ENCODE peak calls at places on chromosomes 7 and 10, in seven cellular contexts. One of them, this sample, is unnamed.

GRCh38 chr10:16436367-16436757 is 448 bp upstream of the PTER start:
- DNase-seq in HCT116: no peak
- DNase-seq in SK-N-SH: no peak
- DNase-seq in HepG2: no peak
- DNase-seq in K562: no peak
- DNase-seq in H1: no peak
- DNase-seq in GM12878: no peak
- DNase-seq in this sample: no peak

GRCh38 chr10:65720901-65721300 is 1204.9 kb upstream of the LRRTM3 start:
- DNase-seq in HCT116: no peak
- DNase-seq in SK-N-SH: no peak
- DNase-seq in HepG2: no peak
- DNase-seq in K562: no peak
- DNase-seq in H1: no peak
- DNase-seq in GM12878: no peak
- DNase-seq in this sample: no peak

GRCh38 chr7:105776068-105776790 is 100.2 kb downstream of the ATXN7L1 start:
- DNase-seq in HCT116: peak
- DNase-seq in SK-N-SH: no peak
- DNase-seq in HepG2: peak
- DNase-seq in K562: peak
- DNase-seq in H1: peak
- DNase-seq in GM12878: no peak
- DNase-seq in this sample: no peak

GRCh38 chr10:29394321-29394932 is 105.6 kb downstream of the LYZL1 start:
- DNase-seq in HCT116: no peak
- DNase-seq in SK-N-SH: no peak
- DNase-seq in HepG2: no peak
- DNase-seq in K562: no peak
- DNase-seq in H1: no peak
- DNase-seq in GM12878: no peak
- DNase-seq in this sample: no peak

GRCh38 chr7:22480523-22481075 is 19.4 kb downstream of the STEAP1B start:
- DNase-seq in HCT116: no peak
- DNase-seq in SK-N-SH: peak
- DNase-seq in HepG2: no peak
- DNase-seq in K562: no peak
- DNase-seq in H1: no peak
- DNase-seq in GM12878: no peak
- DNase-seq in this sample: peak

GRCh38 chr10:94403034-94403822 is 887 bp downstream of the TBC1D12 start:
- DNase-seq in HCT116: peak
- DNase-seq in SK-N-SH: peak
- DNase-seq in HepG2: peak
- DNase-seq in K562: peak
- DNase-seq in H1: no peak
- DNase-seq in GM12878: peak
- DNase-seq in this sample: peak

GRCh38 chr10:97466755-97467154 is 20.8 kb downstream of the ZDHHC16 start:
- DNase-seq in HCT116: peak
- DNase-seq in SK-N-SH: no peak
- DNase-seq in HepG2: peak
- DNase-seq in K562: no peak
- DNase-seq in H1: no peak
- DNase-seq in GM12878: no peak
- DNase-seq in this sample: no peak

GRCh38 chr10:132931258-132931657 is 11.1 kb downstream of the CFAP46 start:
- DNase-seq in HCT116: no peak
- DNase-seq in SK-N-SH: no peak
- DNase-seq in HepG2: no peak
- DNase-seq in K562: no peak
- DNase-seq in H1: no peak
- DNase-seq in GM12878: no peak
- DNase-seq in this sample: no peak

GRCh38 chr10:18202600-18203150 is 62.5 kb downstream of the CACNB2 start:
- DNase-seq in HCT116: no peak
- DNase-seq in SK-N-SH: no peak
- DNase-seq in HepG2: no peak
- DNase-seq in K562: no peak
- DNase-seq in H1: no peak
- DNase-seq in GM12878: no peak
- DNase-seq in this sample: no peak

GRCh38 chr10:103667390-103667789 is 173.9 kb downstream of the NEURL1 start:
- DNase-seq in HCT116: no peak
- DNase-seq in SK-N-SH: no peak
- DNase-seq in HepG2: no peak
- DNase-seq in K562: peak
- DNase-seq in H1: no peak
- DNase-seq in GM12878: no peak
- DNase-seq in this sample: no peak

GRCh38 chr7:74480861-74481417 is 27.2 kb downstream of the GTF2IRD1 start:
- DNase-seq in HCT116: no peak
- DNase-seq in SK-N-SH: no peak
- DNase-seq in HepG2: no peak
- DNase-seq in K562: no peak
- DNase-seq in H1: no peak
- DNase-seq in GM12878: no peak
- DNase-seq in this sample: no peak

GRCh38 chr7:24611130-24611529 is 37.9 kb downstream of the PALS2 start:
- DNase-seq in HCT116: no peak
- DNase-seq in SK-N-SH: no peak
- DNase-seq in HepG2: no peak
- DNase-seq in K562: no peak
- DNase-seq in H1: no peak
- DNase-seq in GM12878: no peak
- DNase-seq in this sample: no peak

GRCh38 chr10:45008524-45009161 is 7.9 kb downstream of the ZNF22 start:
- DNase-seq in HCT116: peak
- DNase-seq in SK-N-SH: peak
- DNase-seq in HepG2: peak
- DNase-seq in K562: peak
- DNase-seq in H1: no peak
- DNase-seq in GM12878: peak
- DNase-seq in this sample: peak

GRCh38 chr7:43584200-43584586 is 1.3 kb downstream of the STK17A start:
- DNase-seq in HCT116: no peak
- DNase-seq in SK-N-SH: no peak
- DNase-seq in HepG2: peak
- DNase-seq in K562: no peak
- DNase-seq in H1: no peak
- DNase-seq in GM12878: no peak
- DNase-seq in this sample: no peak

GRCh38 chr10:132790934-132791829 is 5.2 kb upstream of the NKX6-2 start:
- DNase-seq in HCT116: no peak
- DNase-seq in SK-N-SH: no peak
- DNase-seq in HepG2: no peak
- DNase-seq in K562: no peak
- DNase-seq in H1: no peak
- DNase-seq in GM12878: no peak
- DNase-seq in this sample: no peak

GRCh38 chr7:151229249-151229648 is 2.2 kb upstream of the ABCF2 start:
- DNase-seq in HCT116: no peak
- DNase-seq in SK-N-SH: no peak
- DNase-seq in HepG2: no peak
- DNase-seq in K562: no peak
- DNase-seq in H1: no peak
- DNase-seq in GM12878: no peak
- DNase-seq in this sample: no peak

GRCh38 chr7:2321020-2321419 is 6.8 kb upstream of the SNX8 start:
- DNase-seq in HCT116: no peak
- DNase-seq in SK-N-SH: no peak
- DNase-seq in HepG2: peak
- DNase-seq in K562: no peak
- DNase-seq in H1: no peak
- DNase-seq in GM12878: no peak
- DNase-seq in this sample: peak

GRCh38 chr7:151637781-151638261 is 118.1 kb upstream of the RHEB start:
- DNase-seq in HCT116: no peak
- DNase-seq in SK-N-SH: no peak
- DNase-seq in HepG2: no peak
- DNase-seq in K562: no peak
- DNase-seq in H1: no peak
- DNase-seq in GM12878: no peak
- DNase-seq in this sample: no peak

GRCh38 chr10:123250640-123251039 is 96.4 kb downstream of the BUB3 start:
- DNase-seq in HCT116: no peak
- DNase-seq in SK-N-SH: no peak
- DNase-seq in HepG2: no peak
- DNase-seq in K562: no peak
- DNase-seq in H1: no peak
- DNase-seq in GM12878: no peak
- DNase-seq in this sample: no peak

GRCh38 chr10:28179490-28180099 is 123.3 kb downstream of the MPP7 start:
- DNase-seq in HCT116: peak
- DNase-seq in SK-N-SH: peak
- DNase-seq in HepG2: peak
- DNase-seq in K562: peak
- DNase-seq in H1: no peak
- DNase-seq in GM12878: no peak
- DNase-seq in this sample: peak

GRCh38 chr10:122010405-122011050 is 21.6 kb downstream of the TACC2 start:
- DNase-seq in HCT116: no peak
- DNase-seq in SK-N-SH: no peak
- DNase-seq in HepG2: no peak
- DNase-seq in K562: no peak
- DNase-seq in H1: no peak
- DNase-seq in GM12878: no peak
- DNase-seq in this sample: no peak

GRCh38 chr10:71272122-71272771 is 46.8 kb upstream of the SLC29A3 start:
- DNase-seq in HCT116: no peak
- DNase-seq in SK-N-SH: peak
- DNase-seq in HepG2: no peak
- DNase-seq in K562: no peak
- DNase-seq in H1: no peak
- DNase-seq in GM12878: no peak
- DNase-seq in this sample: no peak

GRCh38 chr7:155315977-155316376 is 18.3 kb downstream of the INSIG1 start:
- DNase-seq in HCT116: no peak
- DNase-seq in SK-N-SH: no peak
- DNase-seq in HepG2: no peak
- DNase-seq in K562: no peak
- DNase-seq in H1: no peak
- DNase-seq in GM12878: no peak
- DNase-seq in this sample: no peak

GRCh38 chr7:155317114-155317434 is 19.4 kb downstream of the INSIG1 start:
- DNase-seq in HCT116: no peak
- DNase-seq in SK-N-SH: no peak
- DNase-seq in HepG2: no peak
- DNase-seq in K562: no peak
- DNase-seq in H1: no peak
- DNase-seq in GM12878: no peak
- DNase-seq in this sample: no peak

GRCh38 chr7:155313082-155313481 is 15.4 kb downstream of the INSIG1 start:
- DNase-seq in HCT116: no peak
- DNase-seq in SK-N-SH: no peak
- DNase-seq in HepG2: no peak
- DNase-seq in K562: no peak
- DNase-seq in H1: no peak
- DNase-seq in GM12878: no peak
- DNase-seq in this sample: no peak

GRCh38 chr7:155318245-155318644 is 20.6 kb downstream of the INSIG1 start:
- DNase-seq in HCT116: no peak
- DNase-seq in SK-N-SH: no peak
- DNase-seq in HepG2: no peak
- DNase-seq in K562: no peak
- DNase-seq in H1: no peak
- DNase-seq in GM12878: no peak
- DNase-seq in this sample: no peak

GRCh38 chr7:155316427-155317113 is 18.9 kb downstream of the INSIG1 start:
- DNase-seq in HCT116: no peak
- DNase-seq in SK-N-SH: no peak
- DNase-seq in HepG2: no peak
- DNase-seq in K562: no peak
- DNase-seq in H1: no peak
- DNase-seq in GM12878: no peak
- DNase-seq in this sample: peak
- TF ChIP-seq JUND in HCT116: no peak
- TF ChIP-seq JUND in SK-N-SH: no peak
- TF ChIP-seq JUND in HepG2: no peak
- TF ChIP-seq JUND in K562: peak
- TF ChIP-seq JUND in H1: no peak
- TF ChIP-seq JUND in GM12878: no peak
- TF ChIP-seq JUND in this sample: no peak

GRCh38 chr7:139656387-139656786 is 121.4 kb downstream of the HIPK2 start:
- DNase-seq in HCT116: no peak
- DNase-seq in SK-N-SH: no peak
- DNase-seq in HepG2: no peak
- DNase-seq in K562: no peak
- DNase-seq in H1: no peak
- DNase-seq in GM12878: no peak
- DNase-seq in this sample: no peak
- TF ChIP-seq JUND in HCT116: no peak
- TF ChIP-seq JUND in SK-N-SH: no peak
- TF ChIP-seq JUND in HepG2: no peak
- TF ChIP-seq JUND in K562: no peak
- TF ChIP-seq JUND in H1: no peak
- TF ChIP-seq JUND in GM12878: no peak
- TF ChIP-seq JUND in this sample: no peak

GRCh38 chr7:35349001-35349400 is 95.1 kb upstream of the TBX20 start:
- DNase-seq in HCT116: no peak
- DNase-seq in SK-N-SH: no peak
- DNase-seq in HepG2: no peak
- DNase-seq in K562: no peak
- DNase-seq in H1: no peak
- DNase-seq in GM12878: no peak
- DNase-seq in this sample: no peak
- TF ChIP-seq JUND in HCT116: no peak
- TF ChIP-seq JUND in SK-N-SH: no peak
- TF ChIP-seq JUND in HepG2: no peak
- TF ChIP-seq JUND in K562: no peak
- TF ChIP-seq JUND in H1: no peak
- TF ChIP-seq JUND in GM12878: no peak
- TF ChIP-seq JUND in this sample: no peak

GRCh38 chr7:139704308-139704879 is 73.4 kb downstream of the HIPK2 start:
- DNase-seq in HCT116: no peak
- DNase-seq in SK-N-SH: no peak
- DNase-seq in HepG2: no peak
- DNase-seq in K562: no peak
- DNase-seq in H1: no peak
- DNase-seq in GM12878: no peak
- DNase-seq in this sample: no peak

GRCh38 chr7:139711991-139712753 is 65.6 kb downstream of the HIPK2 start:
- DNase-seq in HCT116: no peak
- DNase-seq in SK-N-SH: no peak
- DNase-seq in HepG2: no peak
- DNase-seq in K562: no peak
- DNase-seq in H1: no peak
- DNase-seq in GM12878: no peak
- DNase-seq in this sample: no peak

GRCh38 chr7:139709460-139709859 is 68.3 kb downstream of the HIPK2 start:
- DNase-seq in HCT116: no peak
- DNase-seq in SK-N-SH: peak
- DNase-seq in HepG2: no peak
- DNase-seq in K562: no peak
- DNase-seq in H1: no peak
- DNase-seq in GM12878: no peak
- DNase-seq in this sample: no peak

GRCh38 chr7:139706837-139707236 is 71.0 kb downstream of the HIPK2 start:
- DNase-seq in HCT116: no peak
- DNase-seq in SK-N-SH: no peak
- DNase-seq in HepG2: no peak
- DNase-seq in K562: no peak
- DNase-seq in H1: no peak
- DNase-seq in GM12878: no peak
- DNase-seq in this sample: no peak

GRCh38 chr7:139708541-139708940 is 69.3 kb downstream of the HIPK2 start:
- DNase-seq in HCT116: no peak
- DNase-seq in SK-N-SH: no peak
- DNase-seq in HepG2: no peak
- DNase-seq in K562: no peak
- DNase-seq in H1: no peak
- DNase-seq in GM12878: peak
- DNase-seq in this sample: no peak
- TF ChIP-seq JUND in HCT116: no peak
- TF ChIP-seq JUND in SK-N-SH: no peak
- TF ChIP-seq JUND in HepG2: no peak
- TF ChIP-seq JUND in K562: no peak
- TF ChIP-seq JUND in H1: no peak
- TF ChIP-seq JUND in GM12878: no peak
- TF ChIP-seq JUND in this sample: no peak